ENCODE peak calls at places on chromosome 22, in four cellular contexts. One of them, this sample, is unnamed.

GRCh38 chr22:45933503-45934167 is 43.3 kb downstream of the WNT7B start:
- DNase-seq in GM12878: no peak
- DNase-seq in HepG2: no peak
- DNase-seq in K562: no peak
- DNase-seq in this sample: no peak

GRCh38 chr22:39839917-39840510 is 53.5 kb downstream of the ENTHD1 start:
- DNase-seq in GM12878: peak
- DNase-seq in HepG2: no peak
- DNase-seq in K562: peak
- DNase-seq in this sample: no peak

GRCh38 chr22:22565991-22566390 is 6.9 kb upstream of the PRAME start:
- DNase-seq in GM12878: no peak
- DNase-seq in HepG2: no peak
- DNase-seq in K562: no peak
- DNase-seq in this sample: no peak

GRCh38 chr22:32801436-32802290 is at the start of gene TIMP3:
- DNase-seq in GM12878: no peak
- DNase-seq in HepG2: no peak
- DNase-seq in K562: peak
- DNase-seq in this sample: peak

GRCh38 chr22:19876941-19877625 is 22.4 kb upstream of the GNB1L start:
- DNase-seq in GM12878: no peak
- DNase-seq in HepG2: no peak
- DNase-seq in K562: no peak
- DNase-seq in this sample: peak

GRCh38 chr22:20441631-20442484 is 4.2 kb upstream of the SCARF2 start:
- DNase-seq in GM12878: no peak
- DNase-seq in HepG2: no peak
- DNase-seq in K562: no peak
- DNase-seq in this sample: no peak

GRCh38 chr22:23579870-23580585 is at the start of gene IGLL1:
- DNase-seq in GM12878: no peak
- DNase-seq in HepG2: no peak
- DNase-seq in K562: no peak
- DNase-seq in this sample: no peak

GRCh38 chr22:17201285-17201945 is 17.8 kb downstream of the ADA2 start:
- DNase-seq in GM12878: no peak
- DNase-seq in HepG2: peak
- DNase-seq in K562: no peak
- DNase-seq in this sample: no peak

GRCh38 chr22:46069518-46070214 is 80.7 kb upstream of the PPARA start:
- DNase-seq in GM12878: no peak
- DNase-seq in HepG2: no peak
- DNase-seq in K562: no peak
- DNase-seq in this sample: no peak

GRCh38 chr22:25134451-25134850 is 65.2 kb upstream of the CRYBB3 start:
- DNase-seq in GM12878: no peak
- DNase-seq in HepG2: no peak
- DNase-seq in K562: no peak
- DNase-seq in this sample: no peak

GRCh38 chr22:25053153-25053805 is 100.8 kb downstream of the KIAA1671 start:
- DNase-seq in GM12878: no peak
- DNase-seq in HepG2: peak
- DNase-seq in K562: no peak
- DNase-seq in this sample: no peak

GRCh38 chr22:31583861-31584485 is 78.0 kb downstream of the PISD start:
- DNase-seq in GM12878: no peak
- DNase-seq in HepG2: no peak
- DNase-seq in K562: no peak
- DNase-seq in this sample: no peak

GRCh38 chr22:32020117-32020516 is 22.9 kb upstream of the SLC5A1 start:
- DNase-seq in GM12878: no peak
- DNase-seq in HepG2: peak
- DNase-seq in K562: no peak
- DNase-seq in this sample: no peak

GRCh38 chr22:24091551-24092420 is 80.7 kb downstream of the CABIN1 start:
- DNase-seq in GM12878: no peak
- DNase-seq in HepG2: no peak
- DNase-seq in K562: peak
- DNase-seq in this sample: no peak

DNA sequence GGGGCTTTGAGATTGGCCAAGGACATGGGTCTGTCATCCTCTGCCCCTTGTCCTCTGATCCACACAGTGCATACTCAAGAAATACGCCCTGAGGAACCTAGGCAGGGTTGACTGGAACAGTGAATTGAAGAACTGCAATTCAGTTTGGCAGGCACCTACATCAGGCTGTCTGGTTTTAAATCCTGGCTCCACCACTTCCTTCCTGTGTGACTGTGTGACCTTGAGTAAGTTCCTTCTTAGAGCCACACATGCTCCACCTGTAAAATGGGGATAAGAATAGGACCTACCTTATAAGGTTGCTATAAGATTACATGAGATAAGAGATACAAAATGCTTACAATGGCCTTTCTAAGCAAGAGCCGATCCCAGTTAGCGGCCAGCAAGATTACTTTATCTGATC is 15.8 kb upstream of the TCF20 start:
- DNase-seq in GM12878: no peak
- DNase-seq in HepG2: no peak
- DNase-seq in K562: no peak
- DNase-seq in this sample: no peak
- TF ChIP-seq SP1 in GM12878: no peak
- TF ChIP-seq SP1 in HepG2: no peak
- TF ChIP-seq SP1 in K562: no peak
- TF ChIP-seq SP1 in this sample: no peak

GRCh38 chr22:48643066-48643731 is 1184.5 kb downstream of the BRD1 start:
- DNase-seq in GM12878: no peak
- DNase-seq in HepG2: no peak
- DNase-seq in K562: no peak
- DNase-seq in this sample: no peak
- TF ChIP-seq ETV6 in GM12878: no peak
- TF ChIP-seq ETV6 in HepG2: no peak
- TF ChIP-seq ETV6 in K562: no peak
- TF ChIP-seq ETV6 in this sample: no peak

GRCh38 chr22:42992886-42993479 is 22.0 kb downstream of the PACSIN2 start:
- DNase-seq in GM12878: no peak
- DNase-seq in HepG2: no peak
- DNase-seq in K562: no peak
- DNase-seq in this sample: no peak

GRCh38 chr22:42992092-42992491 is 22.9 kb downstream of the PACSIN2 start:
- DNase-seq in GM12878: no peak
- DNase-seq in HepG2: no peak
- DNase-seq in K562: no peak
- DNase-seq in this sample: no peak

GRCh38 chr22:42993651-42994275 is 21.2 kb downstream of the PACSIN2 start:
- DNase-seq in GM12878: no peak
- DNase-seq in HepG2: peak
- DNase-seq in K562: no peak
- DNase-seq in this sample: no peak

GRCh38 chr22:42990131-42990838 is 24.7 kb downstream of the PACSIN2 start:
- DNase-seq in GM12878: no peak
- DNase-seq in HepG2: peak
- DNase-seq in K562: no peak
- DNase-seq in this sample: no peak

GRCh38 chr22:42991010-42991651 is 23.8 kb downstream of the PACSIN2 start:
- DNase-seq in GM12878: no peak
- DNase-seq in HepG2: no peak
- DNase-seq in K562: no peak
- DNase-seq in this sample: no peak
- TF ChIP-seq ESRRA in GM12878: no peak
- TF ChIP-seq ESRRA in HepG2: no peak
- TF ChIP-seq ESRRA in K562: no peak
- TF ChIP-seq ESRRA in this sample: no peak

DNA sequence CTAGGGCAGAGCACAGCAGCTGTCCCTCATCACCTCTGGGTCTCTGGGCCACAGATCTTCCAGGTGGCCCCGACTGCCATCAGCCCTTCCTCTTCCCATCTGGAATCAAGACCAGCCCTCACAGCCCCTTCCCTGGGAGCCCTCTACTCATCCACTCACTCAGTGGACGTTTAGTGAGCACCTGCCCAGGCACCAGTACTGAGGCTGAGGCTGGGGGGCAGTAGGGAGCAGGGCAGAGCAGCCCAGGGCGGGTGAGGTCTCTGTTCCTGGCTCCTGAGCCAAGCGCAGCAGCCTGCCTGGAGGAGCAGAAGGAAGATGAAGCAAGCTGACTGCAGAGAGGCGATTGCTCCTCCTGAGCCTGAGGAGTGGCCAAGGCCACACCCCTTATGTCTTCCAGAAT is 5.5 kb downstream of the MAPK8IP2 start:
- DNase-seq in GM12878: no peak
- DNase-seq in HepG2: no peak
- DNase-seq in K562: no peak
- DNase-seq in this sample: no peak
- TF ChIP-seq SP1 in GM12878: no peak
- TF ChIP-seq SP1 in HepG2: no peak
- TF ChIP-seq SP1 in K562: no peak
- TF ChIP-seq SP1 in this sample: no peak

GRCh38 chr22:41746563-41747400 is 47.5 kb downstream of the MEI1 start:
- DNase-seq in GM12878: peak
- DNase-seq in HepG2: peak
- DNase-seq in K562: peak
- DNase-seq in this sample: peak
- TF ChIP-seq ETV6 in GM12878: no peak
- TF ChIP-seq ETV6 in HepG2: no peak
- TF ChIP-seq ETV6 in K562: no peak
- TF ChIP-seq ETV6 in this sample: no peak

GRCh38 chr22:27560781-27561180 is 240.8 kb downstream of the MN1 start:
- DNase-seq in GM12878: no peak
- DNase-seq in HepG2: no peak
- DNase-seq in K562: no peak
- DNase-seq in this sample: no peak

GRCh38 chr22:27564806-27565205 is 236.8 kb downstream of the MN1 start:
- DNase-seq in GM12878: no peak
- DNase-seq in HepG2: no peak
- DNase-seq in K562: no peak
- DNase-seq in this sample: no peak

GRCh38 chr22:27557554-27558060 is 243.9 kb downstream of the MN1 start:
- DNase-seq in GM12878: no peak
- DNase-seq in HepG2: no peak
- DNase-seq in K562: peak
- DNase-seq in this sample: no peak

GRCh38 chr22:27558658-27559371 is 242.7 kb downstream of the MN1 start:
- DNase-seq in GM12878: no peak
- DNase-seq in HepG2: no peak
- DNase-seq in K562: no peak
- DNase-seq in this sample: no peak

GRCh38 chr22:27561301-27561820 is 240.2 kb downstream of the MN1 start:
- DNase-seq in GM12878: no peak
- DNase-seq in HepG2: no peak
- DNase-seq in K562: no peak
- DNase-seq in this sample: no peak
- TF ChIP-seq ESRRA in GM12878: no peak
- TF ChIP-seq ESRRA in HepG2: no peak
- TF ChIP-seq ESRRA in K562: no peak
- TF ChIP-seq ESRRA in this sample: no peak

DNA sequence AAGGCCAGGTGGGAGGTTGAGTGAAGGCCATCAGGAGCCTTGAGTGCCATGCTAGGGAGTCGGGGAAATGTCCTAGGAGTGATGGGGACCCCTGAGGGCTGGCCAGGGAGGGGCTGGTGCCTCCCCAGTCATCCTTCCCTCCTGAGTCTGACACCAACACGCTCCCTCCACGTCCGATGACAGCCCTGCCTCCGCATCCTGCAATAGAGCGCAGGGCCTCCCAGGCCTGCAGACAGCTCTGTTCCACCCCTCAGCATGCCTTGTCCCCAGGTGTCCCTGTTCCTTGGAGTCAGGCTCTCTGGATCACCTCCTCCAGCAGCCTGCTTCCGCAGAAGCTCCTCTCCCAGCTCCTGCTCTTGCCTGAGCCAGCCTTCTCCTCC is 3.1 kb downstream of the RAC2 start:
- DNase-seq in GM12878: no peak
- DNase-seq in HepG2: no peak
- DNase-seq in K562: no peak
- DNase-seq in this sample: no peak
- TF ChIP-seq SP1 in GM12878: no peak
- TF ChIP-seq SP1 in HepG2: no peak
- TF ChIP-seq SP1 in K562: no peak
- TF ChIP-seq SP1 in this sample: no peak

GRCh38 chr22:29343313-29343805 is 27.9 kb upstream of the RASL10A start:
- DNase-seq in GM12878: no peak
- DNase-seq in HepG2: no peak
- DNase-seq in K562: peak
- DNase-seq in this sample: no peak
- TF ChIP-seq ETV6 in GM12878: no peak
- TF ChIP-seq ETV6 in HepG2: no peak
- TF ChIP-seq ETV6 in K562: no peak
- TF ChIP-seq ETV6 in this sample: no peak

This sample was measured in WTC11.